ENCODE peak calls at places on chromosomes 16 and 17, in ten cellular contexts. E is neural progenitor cell; S is mucosa of descending colon; H is NCI-H2029; L is activated CD4-positive, alpha-beta T cell treated with anti-CD3 and anti-CD28 coated beads for 1 hour; F is ELR; J is amniotic epithelial cell; R is activated naive CD8-positive, alpha-beta T cell treated with anti-CD3 and anti-CD28 coated beads for 36 hours; W is A549; M is naive thymus-derived CD4-positive, alpha-beta T cell. Q is an unnamed sample.

GRCh38 chr17:55421179-55421934 is at the start of gene MMD:
- DNase-seq in M (peak), R (peak), S (peak), L (no peak), J (no peak), E (no peak), H (no peak), W (no peak), F (peak), Q (peak)

GRCh38 chr17:17096438-17097178 is 54.4 kb downstream of the MPRIP start:
- DNase-seq in R (no peak), L (no peak), J (peak), W (no peak), E (no peak), F (no peak), M (no peak), S (no peak), H (no peak), Q (no peak)

GRCh38 chr16:24111903-24112302 is 144.2 kb upstream of the CACNG3 start:
- DNase-seq in W (no peak), F (no peak), H (no peak), J (no peak), M (no peak), S (no peak), E (no peak), R (no peak), L (no peak), Q (no peak)

GRCh38 chr17:49694847-49695697 is 12.7 kb downstream of the SLC35B1 start:
- DNase-seq in L (peak), H (no peak), M (peak), F (peak), J (no peak), R (peak), W (peak), E (peak), S (no peak), Q (no peak)

GRCh38 chr16:87412371-87412995 is 20.3 kb downstream of the MAP1LC3B start:
- DNase-seq in R (no peak), M (no peak), F (no peak), J (no peak), L (no peak), H (no peak), E (no peak), W (no peak), S (no peak), Q (no peak)

GRCh38 chr17:68357886-68358285 is 66.6 kb downstream of the ARSG start:
- DNase-seq in J (no peak), W (no peak), S (no peak), L (no peak), R (no peak), F (no peak), H (no peak), E (no peak), M (no peak), Q (no peak)

GRCh38 chr17:1055751-1056645 is 59.1 kb downstream of the TIMM22 start:
- DNase-seq in W (peak), H (no peak), M (no peak), L (peak), S (peak), J (peak), R (peak), E (peak), F (peak), Q (peak)

GRCh38 chr16:80971814-80972213 is 34.9 kb downstream of the CMC2 start:
- DNase-seq in M (no peak), R (no peak), F (no peak), L (no peak), S (no peak), W (no peak), E (peak), J (no peak), H (no peak), Q (no peak)

GRCh38 chr17:57566724-57567123 is 178.4 kb downstream of the CCDC182 start:
- DNase-seq in M (no peak), F (no peak), H (no peak), L (no peak), R (no peak), W (no peak), E (no peak), S (no peak), J (no peak), Q (no peak)

GRCh38 chr17:82839617-82840292 is at the start of gene ZNF750:
- DNase-seq in J (no peak), H (no peak), S (no peak), M (no peak), R (no peak), W (no peak), L (no peak), F (no peak), E (no peak), Q (no peak)

GRCh38 chr17:73697872-73698271 is 53.6 kb upstream of the SDK2 start:
- DNase-seq in H (peak), M (no peak), E (no peak), S (no peak), J (no peak), R (no peak), W (no peak), F (no peak), L (no peak), Q (no peak)

GRCh38 chr17:19769946-19770652 is 22.0 kb upstream of the ALDH3A1 start:
- DNase-seq in L (no peak), M (no peak), F (peak), E (no peak), J (peak), S (no peak), W (no peak), H (no peak), R (no peak), Q (no peak)

GRCh38 chr17:61235821-61236197 is 163.8 kb upstream of the TBX2 start:
- DNase-seq in S (no peak), H (no peak), M (no peak), F (peak), W (no peak), R (no peak), E (peak), J (peak), L (no peak), Q (no peak)

GRCh38 chr16:15811778-15812750 is 44.8 kb downstream of the MYH11 start:
- DNase-seq in F (peak), E (peak), M (no peak), W (peak), S (no peak), H (no peak), J (peak), L (no peak), R (no peak), Q (no peak)

GRCh38 chr17:13510062-13510461 is 91.7 kb downstream of the HS3ST3A1 start:
- DNase-seq in R (no peak), L (no peak), F (no peak), H (no peak), S (no peak), E (peak), W (no peak), M (no peak), J (peak), Q (no peak)

GRCh38 chr16:89555780-89556179 is 4.7 kb upstream of the RPL13 start:
- DNase-seq in H (no peak), S (no peak), F (no peak), J (no peak), R (no peak), M (no peak), L (no peak), E (no peak), W (no peak), Q (no peak)

GRCh38 chr16:58655215-58655596 is 25.6 kb upstream of the CNOT1 start:
- DNase-seq in M (no peak), H (no peak), E (no peak), J (no peak), W (no peak), R (no peak), F (no peak), L (no peak), S (no peak), Q (no peak)

GRCh38 chr16:90081606-90081970 is 4.5 kb upstream of the PRDM7 start:
- DNase-seq in R (no peak), J (peak), S (no peak), H (no peak), E (peak), W (no peak), F (no peak), L (no peak), M (no peak), Q (no peak)

GRCh38 chr16:1767116-1767994 is 4.0 kb downstream of the NME3 start:
- DNase-seq in H (no peak), L (no peak), S (no peak), F (no peak), M (no peak), R (no peak), J (no peak), W (no peak), E (no peak), Q (no peak)

GRCh38 chr16:70608516-70608915 is 37.8 kb upstream of the IL34 start:
- DNase-seq in E (no peak), W (no peak), F (no peak), L (no peak), R (no peak), S (no peak), J (no peak), H (no peak), M (no peak), Q (no peak)

GRCh38 chr16:31833047-31833446 is 40.6 kb upstream of the ZNF267 start:
- DNase-seq in W (no peak), H (no peak), J (no peak), L (no peak), R (no peak), S (no peak), F (no peak), E (no peak), M (no peak), Q (no peak)

GRCh38 chr16:62089715-62090114 is 53.5 kb upstream of the CDH8 start:
- DNase-seq in J (no peak), L (no peak), F (no peak), R (no peak), M (no peak), H (no peak), E (no peak), S (no peak), W (no peak), Q (no peak)

GRCh38 chr17:42692489-42692888 is 10.2 kb downstream of the CNTNAP1 start:
- DNase-seq in F (no peak), W (no peak), L (no peak), E (no peak), H (no peak), M (no peak), S (no peak), J (no peak), R (no peak), Q (no peak)

GRCh38 chr17:2177235-2177811 is 122.4 kb downstream of the HIC1 start:
- DNase-seq in M (no peak), E (no peak), J (no peak), F (peak), L (no peak), W (no peak), H (peak), S (no peak), R (no peak), Q (no peak)

GRCh38 chr16:21116148-21116693 is 34.4 kb downstream of the DNAH3 start:
- DNase-seq in J (no peak), S (no peak), F (no peak), M (no peak), E (no peak), L (no peak), H (no peak), W (no peak), R (peak), Q (no peak)

GRCh38 chr16:58030136-58030840 is 4.7 kb downstream of the MMP15 start:
- DNase-seq in F (no peak), S (no peak), R (no peak), M (no peak), L (no peak), E (no peak), H (no peak), W (no peak), J (no peak), Q (no peak)

GRCh38 chr16:50747206-50747956 is 5.5 kb downstream of the CYLD start:
- DNase-seq in J (no peak), W (peak), F (peak), M (peak), S (no peak), E (no peak), L (no peak), H (peak), R (no peak), Q (no peak)

GRCh38 chr17:213286-214105 is 32.0 kb upstream of the DOC2B start:
- DNase-seq in F (no peak), M (no peak), R (no peak), W (no peak), L (no peak), E (no peak), H (no peak), S (peak), J (no peak), Q (no peak)

GRCh38 chr16:72400257-72401078 is 228.5 kb upstream of the PMFBP1 start:
- DNase-seq in S (no peak), R (peak), E (peak), M (no peak), F (peak), W (peak), H (peak), L (no peak), J (peak), Q (peak)

GRCh38 chr16:3754304-3754703 is 37.0 kb upstream of the TRAP1 start:
- DNase-seq in L (no peak), M (no peak), E (no peak), H (no peak), R (no peak), S (no peak), J (peak), W (no peak), F (peak), Q (no peak)

GRCh38 chr17:13541032-13541480 is 60.7 kb downstream of the HS3ST3A1 start:
- DNase-seq in S (no peak), R (no peak), F (peak), H (no peak), L (no peak), J (peak), E (no peak), W (peak), M (no peak), Q (peak)

GRCh38 chr17:72588961-72589360 is 468.1 kb downstream of the SOX9 start:
- DNase-seq in E (no peak), S (peak), R (no peak), L (no peak), H (peak), W (peak), M (no peak), F (peak), J (no peak), Q (peak)